ENCODE peak calls at places on chromosomes 6 and 20, in six cellular contexts. Z is psoas muscle, V is kidney tubule cell, N is NCI-H774, I is substantia nigra, M is activated T-cell treated with anti-CD3 and anti-CD28 coated beads for 1 hour. J is an unnamed sample.

GRCh38 chr6:15308445-15309213 is 62.8 kb downstream of the JARID2 start:
- DNase-seq in V (peak), N (no peak), M (no peak), I (no peak), Z (no peak), J (no peak)

GRCh38 chr6:127343753-127344659 is 597 bp upstream of the ECHDC1 start:
- DNase-seq in I (no peak), V (peak), N (peak), M (no peak), Z (no peak), J (no peak)

GRCh38 chr6:37565267-37566208 is 65.8 kb upstream of the CCDC167 start:
- DNase-seq in M (no peak), V (no peak), Z (no peak), N (peak), I (peak), J (no peak)

GRCh38 chr20:31663838-31664695 is 26.4 kb downstream of the COX4I2 start:
- DNase-seq in I (no peak), N (peak), V (no peak), M (no peak), Z (no peak), J (no peak)

GRCh38 chr6:28648035-28648877 is 122.6 kb downstream of the GPX5 start:
- DNase-seq in Z (no peak), I (peak), M (no peak), N (peak), V (peak), J (peak)

GRCh38 chr20:49750611-49751396 is 37.1 kb upstream of the B4GALT5 start:
- DNase-seq in I (no peak), Z (peak), N (no peak), V (no peak), M (no peak), J (no peak)

GRCh38 chr6:36130672-36131516 is 581 bp downstream of the MAPK13 start:
- DNase-seq in M (no peak), Z (peak), N (peak), V (peak), I (no peak), J (no peak)

GRCh38 chr20:58327211-58327610 is 17.7 kb downstream of the RAB22A start:
- DNase-seq in M (no peak), V (no peak), N (no peak), I (no peak), Z (peak), J (no peak)

GRCh38 chr6:3538536-3538935 is 81.7 kb upstream of the SLC22A23 start:
- DNase-seq in I (no peak), V (no peak), M (no peak), Z (no peak), N (no peak), J (no peak)

GRCh38 chr6:114008331-114008730 is 37.4 kb upstream of the HDAC2 start:
- DNase-seq in V (no peak), N (no peak), M (no peak), I (no peak), Z (no peak), J (no peak)

GRCh38 chr20:266604-267562 is 9.4 kb downstream of the DEFB132 start:
- DNase-seq in I (peak), N (peak), V (peak), M (peak), Z (peak), J (peak)

GRCh38 chr6:35417979-35418661 is 34.0 kb upstream of the FANCE start:
- DNase-seq in I (peak), V (no peak), Z (no peak), M (no peak), N (no peak), J (no peak)

GRCh38 chr6:25596928-25597818 is 54.8 kb upstream of the SCGN start:
- DNase-seq in V (no peak), I (no peak), N (no peak), Z (no peak), M (no peak), J (no peak)

GRCh38 chr6:30518505-30518850 is 29.2 kb downstream of the HLA-E start:
- DNase-seq in V (no peak), I (no peak), N (no peak), M (no peak), Z (no peak), J (no peak)

GRCh38 chr20:50380697-50381040 is 129.5 kb upstream of the PTPN1 start:
- DNase-seq in M (no peak), N (no peak), V (no peak), Z (no peak), I (no peak), J (no peak)

GRCh38 chr6:81708306-81708705 is 44.2 kb downstream of the TENT5A start:
- DNase-seq in Z (no peak), I (no peak), M (no peak), V (no peak), N (no peak), J (no peak)

GRCh38 chr6:144090384-144090783 is 5.0 kb downstream of the SF3B5 start:
- DNase-seq in Z (no peak), I (no peak), N (no peak), V (no peak), M (no peak), J (no peak)

GRCh38 chr6:124073021-124073420 is 269.4 kb downstream of the NKAIN2 start:
- DNase-seq in N (no peak), I (no peak), Z (no peak), V (peak), M (no peak), J (no peak)

GRCh38 chr6:148455674-148456559 is 113.3 kb downstream of the SASH1 start:
- DNase-seq in N (no peak), Z (no peak), I (peak), V (no peak), M (no peak), J (no peak)

GRCh38 chr6:157121897-157122296 is 201.4 kb downstream of the TMEM242 start:
- DNase-seq in V (no peak), Z (no peak), M (no peak), I (no peak), N (no peak), J (no peak)

GRCh38 chr20:37936451-37936850 is 33.5 kb downstream of the VSTM2L start:
- DNase-seq in N (no peak), I (no peak), M (no peak), Z (no peak), V (no peak), J (no peak)

GRCh38 chr6:134035823-134036296 is 16.6 kb downstream of the SLC2A12 start:
- DNase-seq in Z (no peak), N (peak), I (peak), V (peak), M (no peak), J (no peak)

GRCh38 chr6:143096403-143096802 is 35.7 kb downstream of the AIG1 start:
- DNase-seq in N (no peak), Z (no peak), M (no peak), I (no peak), V (no peak), J (no peak)

GRCh38 chr6:157830354-157831017 is 7.4 kb downstream of the SNX9 start:
- DNase-seq in V (no peak), I (no peak), Z (no peak), M (no peak), N (no peak), J (no peak)

GRCh38 chr6:81977488-81977887 is 225.0 kb upstream of the TENT5A start:
- DNase-seq in M (no peak), V (peak), N (no peak), I (no peak), Z (no peak), J (no peak)

GRCh38 chr6:150866147-150867073 is 908 bp downstream of the MTHFD1L start:
- DNase-seq in V (peak), Z (peak), I (peak), N (peak), M (peak), J (peak)

GRCh38 chr6:108359901-108360882 is 65.3 kb downstream of the AFG1L start:
- DNase-seq in M (no peak), I (no peak), Z (no peak), N (no peak), V (peak), J (no peak)

GRCh38 chr6:946546-946945 is 253.6 kb upstream of the EXOC2 start:
- DNase-seq in V (peak), M (no peak), N (no peak), Z (no peak), I (no peak), J (no peak)

GRCh38 chr6:5729813-5730212 is 276.9 kb downstream of the NRN1 start:
- DNase-seq in M (no peak), I (no peak), N (no peak), Z (no peak), V (no peak), J (no peak)

GRCh38 chr20:32454164-32455145 is 96.3 kb downstream of the ASXL1 start:
- DNase-seq in Z (no peak), I (no peak), M (no peak), N (no peak), V (no peak), J (no peak)